ENCODE peak calls at places on chromosomes 1 and 21, in five cellular contexts. R, P, U, N and A are unnamed samples.
A peak's percentile ranks its signal among the peaks of the same experiment; 100 is the strongest.

GRCh38 chr21:46219591-46220239 is 8.9 kb downstream of the LSS start:
- DNase-seq in R (no peak), P (no peak), N (no peak), U (no peak), A (no peak)

GRCh38 chr1:95554408-95554807 is 320.4 kb downstream of the RWDD3 start:
- DNase-seq in R (no peak), U (no peak), P (no peak), N (no peak), A (no peak)

GRCh38 chr21:32131960-32132359 is 146.9 kb downstream of the MIS18A start:
- DNase-seq in P (no peak), R (no peak), U (peak; percentile 9), N (no peak), A (peak; percentile 1)

GRCh38 chr1:248686815-248687214 is 15.8 kb downstream of the OR14I1 start:
- DNase-seq in R (no peak), P (no peak), U (no peak), N (no peak), A (no peak)

GRCh38 chr1:8463144-8463927 is 145.4 kb downstream of the SLC45A1 start:
- DNase-seq in P (peak; percentile 60), U (no peak), N (no peak), R (peak; percentile 73), A (peak; percentile 73)

GRCh38 chr21:14826630-14827029 is 238.2 kb downstream of the NRIP1 start:
- DNase-seq in U (no peak), R (no peak), N (no peak), P (no peak), A (no peak)

GRCh38 chr1:8844421-8845063 is 27.1 kb upstream of the RERE start:
- DNase-seq in P (no peak), U (no peak), R (no peak), N (no peak), A (peak; percentile 92)

GRCh38 chr1:31957701-31958674 is 19.8 kb upstream of the PTP4A2 start:
- DNase-seq in N (no peak), U (no peak), P (no peak), R (peak; percentile 93), A (no peak)

GRCh38 chr1:116373451-116374339 is 651 bp downstream of the ATP1A1 start:
- DNase-seq in P (peak; percentile 59), N (no peak), U (no peak), R (no peak), A (peak; percentile 56)

GRCh38 chr1:60573121-60573520 is 499.6 kb upstream of the C1orf87 start:
- DNase-seq in P (no peak), R (no peak), N (no peak), U (no peak), A (peak; percentile 80)

GRCh38 chr1:77958391-77958790 is 20.5 kb downstream of the FUBP1 start:
- DNase-seq in P (no peak), U (no peak), R (no peak), N (no peak), A (no peak)

GRCh38 chr1:224528900-224529299 is 87.2 kb upstream of the CNIH3 start:
- DNase-seq in R (no peak), U (no peak), N (no peak), P (peak; percentile 72), A (peak; percentile 98)

GRCh38 chr21:41167348-41168342 is at the start of gene BACE2:
- DNase-seq in P (peak; percentile 91), R (peak; percentile 42), U (peak; percentile 63), N (no peak), A (peak; percentile 50)

GRCh38 chr1:92933459-92933858 is 27.8 kb downstream of the DIPK1A start:
- DNase-seq in U (no peak), N (no peak), P (no peak), R (no peak), A (no peak)

GRCh38 chr1:212415107-212415841 is 588 bp upstream of the PACC1 start:
- DNase-seq in P (no peak), R (peak; percentile 88), U (no peak), N (no peak), A (no peak)

GRCh38 chr1:9724706-9725476 is 73.4 kb downstream of the PIK3CD start:
- DNase-seq in R (peak; percentile 51), N (no peak), P (peak; percentile 87), U (peak; percentile 18), A (peak; percentile 43)

GRCh38 chr1:28104866-28105467 is 16.6 kb upstream of the EYA3 start:
- DNase-seq in R (peak; percentile 61), N (no peak), U (no peak), P (peak; percentile 67), A (peak; percentile 81)

GRCh38 chr1:9900142-9901043 is 9.7 kb downstream of the CTNNBIP1 start:
- DNase-seq in R (peak; percentile 98), P (no peak), N (no peak), U (no peak), A (no peak)

GRCh38 chr1:91835087-91835521 is 50.8 kb downstream of the TGFBR3 start:
- DNase-seq in N (no peak), U (no peak), R (no peak), P (no peak), A (no peak)

GRCh38 chr1:44723064-44723463 is 7.9 kb downstream of the RNU5D-1 start:
- DNase-seq in U (no peak), R (no peak), P (no peak), N (no peak), A (no peak)

GRCh38 chr1:233364695-233365539 is 37.4 kb downstream of the MAP3K21 start:
- DNase-seq in R (no peak), U (no peak), N (peak; percentile 1), P (peak; percentile 12), A (peak; percentile 8)

GRCh38 chr1:239722080-239722479 is 335.7 kb downstream of the CHRM3 start:
- DNase-seq in P (no peak), R (no peak), N (no peak), U (no peak), A (no peak)

GRCh38 chr1:94755675-94756074 is 64.5 kb upstream of the SLC44A3 start:
- DNase-seq in R (peak; percentile 95), U (peak; percentile 83), N (peak; percentile 91), P (peak; percentile 65), A (peak; percentile 28)

GRCh38 chr21:16424331-16424749 is 694.6 kb downstream of the USP25 start:
- DNase-seq in P (no peak), U (no peak), R (no peak), N (no peak), A (peak; percentile 60)